ENCODE peak calls at places on chromosomes 3 and 15, in four cellular contexts. K is right lobe of liver, W is Peyer's patch, T is upper lobe of right lung. B is an unnamed sample.

GRCh38 chr15:89364741-89365450 is 30.3 kb upstream of the POLG start:
- DNase-seq in W (no peak), T (no peak), K (no peak), B (peak; percentile 36)

GRCh38 chr3:47605646-47606045 is 27.0 kb upstream of the CSPG5 start:
- DNase-seq in K (no peak), W (no peak), T (no peak), B (no peak)

GRCh38 chr15:43273243-43273642 is 6.5 kb upstream of the TGM5 start:
- DNase-seq in T (no peak), K (no peak), W (no peak), B (no peak)

GRCh38 chr3:57261119-57261518 is 31.4 kb downstream of the ASB14 start:
- DNase-seq in T (no peak), W (no peak), K (no peak), B (no peak)

GRCh38 chr15:68056097-68056865 is 2.2 kb downstream of the PIAS1 start:
- DNase-seq in K (no peak), W (no peak), T (no peak), B (no peak)

GRCh38 chr3:89606151-89606550 is 498.7 kb downstream of the EPHA3 start:
- DNase-seq in T (no peak), K (no peak), W (no peak), B (no peak)

GRCh38 chr15:45456212-45457106 is 66.1 kb downstream of the SLC30A4 start:
- DNase-seq in W (peak; percentile 33), K (no peak), T (no peak), B (no peak)

GRCh38 chr3:192011137-192011536 is 550.2 kb downstream of the PYDC2 start:
- DNase-seq in T (no peak), K (no peak), W (no peak), B (no peak)

GRCh38 chr3:101017048-101017447 is 23.8 kb upstream of the ABI3BP start:
- DNase-seq in W (no peak), K (no peak), T (no peak), B (no peak)

GRCh38 chr15:67700023-67700422 is 125.3 kb upstream of the SKOR1 start:
- DNase-seq in K (no peak), T (no peak), W (no peak), B (no peak)

GRCh38 chr3:15331606-15332404 is 581 bp downstream of the SH3BP5 start:
- DNase-seq in T (peak; percentile 78), W (peak; percentile 47), K (peak; percentile 68), B (no peak)

GRCh38 chr15:51253385-51253784 is 85.0 kb downstream of the CYP19A1 start:
- DNase-seq in T (no peak), W (no peak), K (no peak), B (no peak)

GRCh38 chr3:12179441-12179840 is 20.7 kb upstream of the TIMP4 start:
- DNase-seq in W (no peak), T (no peak), K (no peak), B (no peak)

GRCh38 chr3:125132815-125133214 is 77.0 kb upstream of the HEG1 start:
- DNase-seq in K (no peak), T (no peak), W (no peak), B (no peak)

GRCh38 chr15:68149059-68149458 is 56.1 kb downstream of the CALML4 start:
- DNase-seq in K (no peak), W (no peak), T (no peak), B (no peak)

GRCh38 chr3:308597-309321 is 112.2 kb downstream of the CHL1 start:
- DNase-seq in K (peak; percentile 16), W (no peak), T (no peak), B (peak; percentile 47)

GRCh38 chr3:129758921-129759320 is 134.6 kb downstream of the TMCC1 start:
- DNase-seq in T (no peak), K (no peak), W (no peak), B (no peak)

GRCh38 chr3:9717563-9717962 is 13.9 kb downstream of the CPNE9 start:
- DNase-seq in K (no peak), W (no peak), T (no peak), B (no peak)

GRCh38 chr15:22968356-22968755 is 11.8 kb downstream of the CYFIP1 start:
- DNase-seq in K (no peak), W (no peak), T (no peak), B (no peak)

GRCh38 chr3:58874795-58875194 is 175.0 kb downstream of the CFAP20DC start:
- DNase-seq in W (no peak), K (no peak), T (no peak), B (no peak)

GRCh38 chr3:114404590-114404989 is 110.8 kb downstream of the TIGIT start:
- DNase-seq in W (no peak), K (no peak), T (no peak), B (no peak)

GRCh38 chr3:114406286-114406685 is 112.5 kb downstream of the TIGIT start:
- DNase-seq in W (no peak), T (no peak), K (no peak), B (no peak)

GRCh38 chr3:114408763-114409162 is 114.9 kb downstream of the TIGIT start:
- DNase-seq in W (no peak), T (no peak), K (no peak), B (no peak)

GRCh38 chr3:114405202-114405601 is 111.4 kb downstream of the TIGIT start:
- DNase-seq in T (no peak), W (no peak), K (no peak), B (no peak)

GRCh38 chr3:114406922-114407321 is 113.1 kb downstream of the TIGIT start:
- DNase-seq in K (no peak), T (no peak), W (no peak), B (no peak)
- H3K27ac ChIP-seq in K (no peak overlapping the region), T (no peak overlapping the region), W (no peak overlapping the region), B (no peak overlapping the region)

GRCh38 chr3:71102111-71103039 is 481.2 kb downstream of the FOXP1 start:
- DNase-seq in W (no peak), T (no peak), K (no peak), B (no peak)
- H3K27ac ChIP-seq in W (peak overlapping the region; percentile 53), T (peak overlapping the region; percentile 63), K (peak overlapping the region; percentile 41), B (no peak overlapping the region)

GRCh38 chr15:64133619-64134018 is 17.9 kb upstream of the SNX22 start:
- DNase-seq in W (no peak), K (no peak), T (no peak), B (no peak)
- H3K27ac ChIP-seq in W (no peak overlapping the region), K (no peak overlapping the region), T (no peak overlapping the region), B (peak overlapping the region; percentile 91)

DNA sequence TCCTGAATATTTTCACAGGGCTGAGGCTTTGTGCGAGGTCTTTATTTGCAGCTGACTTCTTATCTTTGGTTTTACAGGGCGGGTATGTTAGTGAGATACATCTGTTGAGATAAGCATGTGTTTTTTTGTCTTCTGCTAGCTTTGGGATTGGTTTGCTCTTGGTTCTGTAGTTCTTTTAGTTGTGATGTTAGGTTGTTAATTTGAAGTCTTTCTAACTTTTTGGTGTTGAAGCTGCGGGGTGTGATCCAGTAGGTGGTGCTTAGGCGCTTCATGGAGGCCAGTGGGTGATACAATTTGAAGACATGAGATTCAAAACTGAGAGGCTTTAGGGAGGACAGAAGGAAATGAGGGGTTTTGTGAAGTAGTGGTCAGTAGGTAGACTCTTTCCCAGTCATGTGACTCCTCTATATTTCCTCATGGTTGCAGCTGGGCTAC is 68.0 kb upstream of the TNFSF10 start:
- DNase-seq in T (no peak), W (no peak), K (no peak), B (no peak)
- H3K27ac ChIP-seq in T (peak overlapping the region; percentile 28), W (no peak overlapping the region), K (no peak overlapping the region), B (no peak overlapping the region)

DNA sequence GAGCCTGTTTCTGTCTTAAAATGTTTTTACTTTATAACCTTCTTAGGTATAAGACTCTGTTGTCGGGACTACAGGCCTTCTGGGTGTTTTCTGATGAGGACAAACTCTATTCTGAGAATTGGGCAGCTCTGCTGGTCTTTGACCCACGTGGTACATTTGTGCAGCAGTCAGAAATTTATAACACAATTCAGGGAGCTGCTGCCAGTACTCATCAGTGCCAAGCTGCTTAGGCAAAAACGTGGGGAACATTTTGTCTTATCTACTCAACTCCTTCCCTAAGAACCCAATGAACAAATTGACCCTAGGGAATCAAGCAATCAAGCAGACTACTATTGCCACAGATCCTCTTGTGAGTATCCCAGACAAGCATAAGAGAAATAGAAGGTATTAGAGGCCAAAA is 180.7 kb upstream of the PDZRN3 start:
- DNase-seq in T (no peak), K (no peak), W (no peak), B (no peak)
- H3K27ac ChIP-seq in T (no peak overlapping the region), K (no peak overlapping the region), W (no peak overlapping the region), B (no peak overlapping the region)

GRCh38 chr15:85709250-85709649 is 85.5 kb downstream of the KLHL25 start:
- DNase-seq in T (no peak), W (no peak), K (no peak), B (no peak)

GRCh38 chr15:85707519-85708338 is 87.0 kb downstream of the KLHL25 start:
- DNase-seq in K (no peak), T (no peak), W (no peak), B (no peak)

GRCh38 chr15:85704720-85705119 is 90.0 kb downstream of the KLHL25 start:
- DNase-seq in K (no peak), T (no peak), W (no peak), B (no peak)

GRCh38 chr15:85708402-85708932 is 86.3 kb downstream of the KLHL25 start:
- DNase-seq in K (no peak), T (no peak), W (no peak), B (no peak)

GRCh38 chr15:85706779-85707518 is 87.8 kb downstream of the KLHL25 start:
- DNase-seq in W (peak; percentile 55), K (no peak), T (no peak), B (no peak)
- H3K27ac ChIP-seq in W (peak overlapping the region; percentile 76), K (peak overlapping the region; percentile 88), T (peak overlapping the region; percentile 73), B (peak overlapping the region; percentile 6)

GRCh38 chr15:70281261-70281810 is 183.6 kb upstream of the TLE3 start:
- DNase-seq in T (peak; percentile 29), K (no peak), W (no peak), B (no peak)
- H3K27ac ChIP-seq in T (no peak overlapping the region), K (no peak overlapping the region), W (no peak overlapping the region), B (no peak overlapping the region)

DNA sequence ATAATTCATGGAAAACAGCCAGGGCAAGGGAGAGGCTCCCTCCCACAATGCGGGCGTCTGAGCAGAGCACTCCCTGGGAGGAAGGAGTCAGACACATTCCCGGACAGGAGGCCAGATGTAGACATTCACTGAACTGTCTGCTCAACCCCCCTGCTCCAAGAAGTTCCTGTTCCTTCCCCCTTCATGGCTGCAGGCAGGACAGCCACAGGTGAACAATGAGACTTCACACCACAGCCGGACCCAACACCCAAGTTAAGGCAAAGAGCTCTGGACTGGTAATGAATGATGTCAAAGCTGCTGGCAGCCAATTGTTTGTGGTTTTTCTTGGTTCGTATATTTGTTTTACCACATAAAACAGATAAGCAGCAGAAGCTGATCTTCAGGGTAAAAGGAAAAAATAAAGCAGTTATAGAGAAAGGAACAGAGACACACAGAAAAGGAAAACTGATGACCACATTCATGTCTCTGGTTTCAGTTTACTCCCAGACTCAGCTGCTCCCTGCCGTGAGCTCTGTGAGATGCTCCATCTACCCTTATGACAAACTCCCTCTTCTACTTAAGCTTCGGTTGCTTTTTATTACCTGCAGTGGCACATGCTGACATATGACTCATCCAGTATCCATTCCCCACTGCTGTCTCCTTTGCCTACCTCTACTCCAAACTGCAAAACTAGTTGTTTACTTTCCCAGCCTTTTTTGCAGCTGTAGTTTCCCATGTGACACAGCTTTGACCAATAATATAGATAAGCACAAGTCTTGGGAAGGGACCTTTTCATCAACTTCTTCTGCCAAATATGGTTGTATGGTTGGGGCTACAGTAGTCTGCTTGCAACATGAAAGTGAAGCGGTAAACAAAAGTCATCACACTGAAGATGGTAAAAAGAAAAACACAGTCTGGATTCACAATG is 33.1 kb downstream of the DZIP1L start:
- DNase-seq in T (no peak), K (no peak), W (no peak), B (no peak)
- H3K27ac ChIP-seq in T (no peak overlapping the region), K (no peak overlapping the region), W (no peak overlapping the region), B (no peak overlapping the region)

B was measured in substantia nigra.